ENCODE peak calls at places on chromosomes 13 and 19, in four cellular contexts. One of them, this sample, is unnamed.

GRCh38 chr19:4635763-4636135 is 3.6 kb upstream of the TNFAIP8L1 start:
- DNase-seq in activated CD4-positive, alpha-beta T cell treated with anti-CD3 and anti-CD28 coated beads, Interleukin-2, amount 50 U/mL, for 48 hours: no peak
- DNase-seq in glutamatergic neuron: peak
- DNase-seq in lung microvascular endothelial cell: no peak
- DNase-seq in this sample: no peak

GRCh38 chr19:55626350-55626749 is 2.0 kb upstream of the ZNF784 start:
- DNase-seq in glutamatergic neuron: no peak
- DNase-seq in activated CD4-positive, alpha-beta T cell treated with anti-CD3 and anti-CD28 coated beads, Interleukin-2, amount 50 U/mL, for 48 hours: peak
- DNase-seq in lung microvascular endothelial cell: no peak
- DNase-seq in this sample: peak

GRCh38 chr19:54207908-54208783 is 7.5 kb downstream of the RPS9 start:
- DNase-seq in glutamatergic neuron: no peak
- DNase-seq in activated CD4-positive, alpha-beta T cell treated with anti-CD3 and anti-CD28 coated beads, Interleukin-2, amount 50 U/mL, for 48 hours: peak
- DNase-seq in lung microvascular endothelial cell: peak
- DNase-seq in this sample: no peak

GRCh38 chr13:37701972-37702371 is 103.4 kb upstream of the POSTN start:
- DNase-seq in glutamatergic neuron: no peak
- DNase-seq in lung microvascular endothelial cell: peak
- DNase-seq in activated CD4-positive, alpha-beta T cell treated with anti-CD3 and anti-CD28 coated beads, Interleukin-2, amount 50 U/mL, for 48 hours: no peak
- DNase-seq in this sample: no peak

GRCh38 chr19:13995017-13995728 is 10.9 kb downstream of the RFX1 start:
- DNase-seq in glutamatergic neuron: no peak
- DNase-seq in lung microvascular endothelial cell: peak
- DNase-seq in activated CD4-positive, alpha-beta T cell treated with anti-CD3 and anti-CD28 coated beads, Interleukin-2, amount 50 U/mL, for 48 hours: no peak
- DNase-seq in this sample: no peak

GRCh38 chr19:34365463-34366401 is 736 bp downstream of the GPI start:
- DNase-seq in activated CD4-positive, alpha-beta T cell treated with anti-CD3 and anti-CD28 coated beads, Interleukin-2, amount 50 U/mL, for 48 hours: peak
- DNase-seq in glutamatergic neuron: peak
- DNase-seq in lung microvascular endothelial cell: peak
- DNase-seq in this sample: no peak

GRCh38 chr13:36353001-36353400 is 6.8 kb upstream of the SPART start:
- DNase-seq in activated CD4-positive, alpha-beta T cell treated with anti-CD3 and anti-CD28 coated beads, Interleukin-2, amount 50 U/mL, for 48 hours: no peak
- DNase-seq in lung microvascular endothelial cell: no peak
- DNase-seq in glutamatergic neuron: no peak
- DNase-seq in this sample: no peak

GRCh38 chr19:1082928-1083816 is 12.0 kb downstream of the POLR2E start:
- DNase-seq in glutamatergic neuron: peak
- DNase-seq in lung microvascular endothelial cell: no peak
- DNase-seq in activated CD4-positive, alpha-beta T cell treated with anti-CD3 and anti-CD28 coated beads, Interleukin-2, amount 50 U/mL, for 48 hours: no peak
- DNase-seq in this sample: no peak

GRCh38 chr13:48828962-48829405 is 146.7 kb upstream of the FNDC3A start:
- DNase-seq in glutamatergic neuron: no peak
- DNase-seq in lung microvascular endothelial cell: no peak
- DNase-seq in activated CD4-positive, alpha-beta T cell treated with anti-CD3 and anti-CD28 coated beads, Interleukin-2, amount 50 U/mL, for 48 hours: no peak
- DNase-seq in this sample: no peak

GRCh38 chr13:31000889-31001288 is 68.4 kb downstream of the TEX26 start:
- DNase-seq in lung microvascular endothelial cell: no peak
- DNase-seq in glutamatergic neuron: no peak
- DNase-seq in activated CD4-positive, alpha-beta T cell treated with anti-CD3 and anti-CD28 coated beads, Interleukin-2, amount 50 U/mL, for 48 hours: no peak
- DNase-seq in this sample: no peak

GRCh38 chr19:50516859-50517703 is 3.4 kb upstream of the ASPDH start:
- DNase-seq in glutamatergic neuron: no peak
- DNase-seq in activated CD4-positive, alpha-beta T cell treated with anti-CD3 and anti-CD28 coated beads, Interleukin-2, amount 50 U/mL, for 48 hours: no peak
- DNase-seq in lung microvascular endothelial cell: no peak
- DNase-seq in this sample: no peak

GRCh38 chr19:29586401-29586800 is 19.7 kb upstream of the POP4 start:
- DNase-seq in activated CD4-positive, alpha-beta T cell treated with anti-CD3 and anti-CD28 coated beads, Interleukin-2, amount 50 U/mL, for 48 hours: no peak
- DNase-seq in lung microvascular endothelial cell: no peak
- DNase-seq in glutamatergic neuron: no peak
- DNase-seq in this sample: no peak

GRCh38 chr13:27450921-27451461 is 627 bp upstream of the MTIF3 start:
- DNase-seq in lung microvascular endothelial cell: peak
- DNase-seq in activated CD4-positive, alpha-beta T cell treated with anti-CD3 and anti-CD28 coated beads, Interleukin-2, amount 50 U/mL, for 48 hours: peak
- DNase-seq in glutamatergic neuron: peak
- DNase-seq in this sample: peak

GRCh38 chr13:74026753-74027152 is 107.5 kb downstream of the KLF12 start:
- DNase-seq in lung microvascular endothelial cell: peak
- DNase-seq in glutamatergic neuron: no peak
- DNase-seq in activated CD4-positive, alpha-beta T cell treated with anti-CD3 and anti-CD28 coated beads, Interleukin-2, amount 50 U/mL, for 48 hours: peak
- DNase-seq in this sample: peak

GRCh38 chr19:39843919-39844793 is 2.0 kb downstream of the FBL start:
- DNase-seq in lung microvascular endothelial cell: peak
- DNase-seq in glutamatergic neuron: no peak
- DNase-seq in activated CD4-positive, alpha-beta T cell treated with anti-CD3 and anti-CD28 coated beads, Interleukin-2, amount 50 U/mL, for 48 hours: no peak
- DNase-seq in this sample: no peak

GRCh38 chr13:110283661-110284516 is 23.1 kb downstream of the COL4A1 start:
- DNase-seq in activated CD4-positive, alpha-beta T cell treated with anti-CD3 and anti-CD28 coated beads, Interleukin-2, amount 50 U/mL, for 48 hours: no peak
- DNase-seq in lung microvascular endothelial cell: no peak
- DNase-seq in glutamatergic neuron: no peak
- DNase-seq in this sample: no peak

GRCh38 chr19:48806518-48806817 is 4.4 kb downstream of the BCAT2 start:
- DNase-seq in lung microvascular endothelial cell: no peak
- DNase-seq in activated CD4-positive, alpha-beta T cell treated with anti-CD3 and anti-CD28 coated beads, Interleukin-2, amount 50 U/mL, for 48 hours: peak
- DNase-seq in glutamatergic neuron: peak
- DNase-seq in this sample: peak

GRCh38 chr13:84025828-84026227 is 143.6 kb upstream of the SLITRK1 start:
- DNase-seq in activated CD4-positive, alpha-beta T cell treated with anti-CD3 and anti-CD28 coated beads, Interleukin-2, amount 50 U/mL, for 48 hours: no peak
- DNase-seq in lung microvascular endothelial cell: no peak
- DNase-seq in glutamatergic neuron: no peak
- DNase-seq in this sample: no peak